ENCODE peak calls at places on chromosome 19, in nine cellular contexts. C is HCT116, A is A549, P is GM12878, S is skeletal muscle cell, Z is GM12865, N is fibroblast of pulmonary artery, K is lower leg skin, T is psoas muscle. O is an unnamed sample.

GRCh38 chr19:45451181-45451849 is 16.5 kb upstream of the FOSB start:
- DNase-seq in A (no peak), C (no peak), K (peak), P (no peak), Z (peak), T (peak), N (peak), S (no peak), O (peak)

GRCh38 chr19:55345818-55346724 is 6.4 kb downstream of the KMT5C start:
- DNase-seq in A (peak), T (peak), P (no peak), K (no peak), N (peak), C (no peak), Z (no peak), S (no peak), O (no peak)

GRCh38 chr19:7397687-7398086 is 49.0 kb downstream of the ARHGEF18 start:
- DNase-seq in C (no peak), P (no peak), S (peak), T (no peak), A (no peak), K (no peak), N (peak), Z (no peak), O (no peak)

GRCh38 chr19:56310462-56310861 is 4.2 kb downstream of the ZSCAN5A start:
- DNase-seq in P (no peak), A (no peak), K (no peak), T (no peak), Z (no peak), S (no peak), N (no peak), C (no peak), O (no peak)

GRCh38 chr19:17235618-17236413 is 9.8 kb downstream of the OCEL1 start:
- DNase-seq in S (no peak), K (no peak), A (peak), P (no peak), N (peak), Z (peak), C (no peak), T (peak), O (peak)

GRCh38 chr19:28686741-28687140 is 526.2 kb downstream of the UQCRFS1 start:
- DNase-seq in A (no peak), C (no peak), S (no peak), N (no peak), Z (no peak), P (no peak), K (no peak), T (no peak), O (no peak)

GRCh38 chr19:6063576-6063961 is 46.7 kb downstream of the RFX2 start:
- DNase-seq in T (no peak), K (peak), N (no peak), Z (no peak), C (no peak), P (no peak), A (no peak), S (no peak), O (no peak)

GRCh38 chr19:17125728-17126677 is 50.4 kb downstream of the MYO9B start:
- DNase-seq in A (no peak), Z (peak), C (no peak), S (no peak), N (peak), T (peak), P (peak), K (peak), O (peak)

GRCh38 chr19:41541990-41542584 is 33.9 kb upstream of the CEACAM21 start:
- DNase-seq in S (no peak), T (no peak), C (peak), Z (peak), P (no peak), K (peak), N (peak), A (peak), O (no peak)

GRCh38 chr19:41774515-41774980 is 19.2 kb downstream of the CEACAM6 start:
- DNase-seq in P (no peak), C (peak), K (no peak), Z (no peak), A (peak), N (no peak), T (no peak), S (no peak), O (no peak)

GRCh38 chr19:22784051-22784450 is at the start of gene ZNF99:
- DNase-seq in N (no peak), K (no peak), A (no peak), P (no peak), T (peak), S (no peak), C (no peak), Z (no peak), O (no peak)

GRCh38 chr19:16542894-16543498 is 759 bp upstream of the CHERP start:
- DNase-seq in Z (peak), S (no peak), C (no peak), P (no peak), T (no peak), A (no peak), N (peak), K (no peak), O (no peak)

GRCh38 chr19:16244091-16244490 is 46.4 kb downstream of the AP1M1 start:
- DNase-seq in S (peak), N (peak), T (no peak), A (no peak), K (no peak), Z (no peak), P (no peak), C (no peak), O (no peak)

GRCh38 chr19:37136118-37136517 is 36.4 kb downstream of the ZNF585A start:
- DNase-seq in C (no peak), S (no peak), K (no peak), P (no peak), A (no peak), N (no peak), T (no peak), Z (no peak), O (no peak)

GRCh38 chr19:6693056-6693471 is 23.1 kb upstream of the TNFSF14 start:
- DNase-seq in N (no peak), C (no peak), Z (no peak), K (no peak), P (no peak), A (peak), T (no peak), S (no peak), O (no peak)

GRCh38 chr19:19997656-19998268 is 41.5 kb downstream of the ZNF682 start:
- DNase-seq in A (no peak), N (no peak), K (no peak), C (no peak), S (no peak), T (no peak), Z (peak), P (no peak), O (no peak)

GRCh38 chr19:17097593-17098126 is 22.1 kb downstream of the MYO9B start:
- DNase-seq in C (no peak), K (no peak), S (no peak), Z (no peak), N (peak), T (no peak), P (no peak), A (peak), O (no peak)

GRCh38 chr19:19170053-19170945 is at the start of gene MEF2B:
- DNase-seq in C (no peak), Z (peak), S (no peak), P (no peak), K (peak), A (peak), T (peak), N (peak), O (no peak)

GRCh38 chr19:15631817-15632216 is 8.9 kb upstream of the CYP4F3 start:
- DNase-seq in N (no peak), A (no peak), S (no peak), T (no peak), Z (peak), C (no peak), P (peak), K (no peak), O (no peak)

GRCh38 chr19:6532244-6532999 is 1.6 kb downstream of the TNFSF9 start:
- DNase-seq in K (no peak), Z (peak), C (no peak), P (no peak), N (no peak), S (no peak), T (no peak), A (peak), O (no peak)

GRCh38 chr19:34409189-34410164 is 5.3 kb downstream of the PDCD2L start:
- DNase-seq in K (no peak), P (no peak), T (no peak), N (no peak), S (no peak), C (no peak), Z (peak), A (no peak), O (no peak)

GRCh38 chr19:22052644-22053013 is 345 bp downstream of the ZNF257 start:
- DNase-seq in S (no peak), C (no peak), P (no peak), K (no peak), Z (no peak), T (peak), N (peak), A (no peak), O (no peak)

GRCh38 chr19:51727349-51727880 is 3.6 kb upstream of the HAS1 start:
- DNase-seq in A (no peak), T (no peak), K (no peak), P (no peak), N (peak), C (no peak), S (peak), Z (no peak), O (no peak)

GRCh38 chr19:14177496-14178074 is 28.4 kb downstream of the ADGRL1 start:
- DNase-seq in C (no peak), Z (no peak), A (no peak), P (no peak), K (no peak), S (no peak), N (peak), T (no peak), O (no peak)

GRCh38 chr19:24140099-24140498 is 53.1 kb downstream of the ZNF254 start:
- DNase-seq in P (no peak), C (no peak), N (peak), A (peak), T (no peak), S (peak), Z (no peak), K (no peak), O (no peak)

GRCh38 chr19:6809262-6809661 is 36.8 kb downstream of the VAV1 start:
- DNase-seq in A (no peak), S (no peak), P (no peak), C (no peak), T (no peak), N (no peak), Z (no peak), K (no peak), O (no peak)

GRCh38 chr19:5452594-5453565 is 2.3 kb upstream of the ZNRF4 start:
- DNase-seq in C (peak), N (peak), K (no peak), Z (peak), P (no peak), T (no peak), A (peak), S (no peak), O (no peak)

GRCh38 chr19:3481241-3482090 is 1.1 kb upstream of the SMIM24 start:
- DNase-seq in S (no peak), K (no peak), T (no peak), N (no peak), P (no peak), Z (no peak), C (no peak), A (no peak), O (no peak)

GRCh38 chr19:3479819-3480215 is 508 bp downstream of the SMIM24 start:
- DNase-seq in A (peak), Z (peak), K (no peak), C (no peak), S (no peak), P (no peak), T (no peak), N (no peak), O (no peak)

GRCh38 chr19:3479177-3479818 is 1.0 kb downstream of the SMIM24 start:
- DNase-seq in P (no peak), N (no peak), S (no peak), A (peak), C (peak), T (no peak), K (no peak), Z (peak), O (no peak)

GRCh38 chr19:3478409-3479176 is 1.7 kb downstream of the SMIM24 start:
- DNase-seq in S (no peak), A (no peak), N (no peak), C (no peak), P (no peak), Z (no peak), T (no peak), K (no peak), O (no peak)

GRCh38 chr19:3480383-3481091 is at the start of gene SMIM24:
- DNase-seq in N (no peak), T (no peak), C (no peak), K (no peak), P (no peak), A (no peak), Z (no peak), S (no peak), O (no peak)
- H3K4me3 ChIP-seq in N (no peak), T (no peak), C (no peak), K (no peak), P (no peak), A (no peak), Z (no peak), S (no peak), O (no peak)

GRCh38 chr19:1849132-1849474 is 820 bp upstream of the REXO1 start:
- DNase-seq in S (no peak), T (no peak), A (no peak), K (no peak), Z (no peak), N (no peak), P (no peak), C (no peak), O (no peak)
- H3K4me3 ChIP-seq in S (no peak), T (no peak), A (no peak), K (no peak), Z (peak), N (no peak), P (no peak), C (peak), O (peak)

DNA sequence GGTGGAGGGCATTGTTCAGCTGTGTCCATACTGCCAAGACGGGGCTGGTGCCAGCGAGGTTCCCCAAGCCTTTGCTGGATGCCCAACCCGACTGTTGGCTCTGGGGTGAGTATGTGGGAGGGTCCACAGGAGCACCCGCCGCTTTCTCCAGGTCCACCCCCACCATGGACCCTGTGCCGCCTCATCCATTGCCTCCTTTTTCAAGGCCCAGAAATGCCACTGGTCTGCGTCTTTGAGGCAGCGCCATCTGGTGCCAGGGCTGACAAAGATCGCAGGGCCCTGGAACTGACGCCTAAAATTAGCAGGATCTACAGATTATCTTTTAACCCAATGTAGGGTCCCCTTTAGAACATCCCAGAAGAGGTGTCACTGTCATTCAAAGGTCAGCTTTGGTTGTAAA is 34.6 kb downstream of the NFIX start:
- DNase-seq in Z (peak), T (peak), C (no peak), N (no peak), P (no peak), K (no peak), S (no peak), A (no peak), O (no peak)
- H3K4me3 ChIP-seq in Z (no peak), T (peak), C (no peak), N (no peak), P (no peak), K (no peak), S (no peak), A (no peak), O (no peak)

GRCh38 chr19:918152-918437 is 962 bp downstream of the KISS1R start:
- DNase-seq in Z (no peak), C (no peak), N (no peak), T (no peak), P (no peak), K (no peak), A (no peak), S (no peak), O (no peak)
- H3K4me3 ChIP-seq in Z (no peak), C (peak), N (no peak), T (no peak), P (peak), K (no peak), A (peak), S (no peak), O (peak)

GRCh38 chr19:10419646-10420443 is 493 bp upstream of the PDE4A start:
- DNase-seq in C (peak), N (peak), A (peak), S (no peak), K (peak), P (no peak), T (peak), Z (peak), O (no peak)

GRCh38 chr19:10420444-10421239 is at the start of gene PDE4A:
- DNase-seq in T (peak), N (peak), A (peak), P (no peak), S (no peak), C (no peak), Z (peak), K (peak), O (no peak)

GRCh38 chr19:10421981-10422461 is 1.7 kb downstream of the PDE4A start:
- DNase-seq in T (no peak), K (no peak), N (no peak), P (no peak), C (no peak), Z (no peak), S (no peak), A (no peak), O (no peak)

GRCh38 chr19:10422846-10423245 is 2.5 kb downstream of the PDE4A start:
- DNase-seq in P (no peak), C (no peak), Z (no peak), A (no peak), N (no peak), K (no peak), S (no peak), T (no peak), O (no peak)

DNA sequence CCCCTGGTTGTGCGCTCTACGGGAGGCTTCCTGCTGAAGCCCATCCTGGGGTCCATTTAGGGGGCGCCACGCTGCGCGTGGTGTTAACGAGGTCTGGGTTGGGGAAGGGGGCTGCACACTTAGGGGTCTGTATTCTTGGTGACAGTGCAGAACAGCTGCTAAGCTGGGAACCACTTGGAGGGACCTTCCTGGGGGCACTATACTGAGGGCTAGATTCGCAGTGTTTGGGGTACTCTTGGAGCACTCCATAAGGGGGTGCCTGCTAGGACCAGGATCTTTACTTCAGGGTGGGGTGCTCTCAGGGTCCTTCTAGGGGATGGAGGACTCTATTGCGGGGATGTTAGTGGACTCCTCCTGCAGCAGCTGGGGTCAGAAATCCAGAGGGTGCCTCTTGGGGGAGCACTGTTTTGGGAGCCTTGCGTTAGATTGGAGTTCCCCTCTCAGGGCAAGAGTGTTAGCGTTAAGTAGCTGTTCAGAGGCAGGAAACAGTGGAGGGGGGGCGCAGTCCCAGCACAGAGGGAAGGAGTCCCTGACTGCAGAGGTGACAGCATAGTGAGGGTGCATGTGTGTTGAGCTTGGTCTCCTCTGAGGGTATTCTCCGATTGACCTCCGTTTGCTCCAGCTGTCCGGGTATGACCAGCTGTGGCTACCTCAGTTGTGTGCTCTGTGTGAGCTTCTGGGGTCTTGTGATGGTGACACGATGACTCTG is 1.1 kb downstream of the PDE4A start:
- DNase-seq in T (no peak), N (no peak), A (no peak), S (no peak), C (no peak), K (no peak), Z (no peak), P (no peak), O (no peak)
- H3K4me3 ChIP-seq in T (no peak), N (no peak), A (peak), S (peak), C (peak), K (no peak), Z (peak), P (peak), O (peak)

GRCh38 chr19:47485210-47485609 is 1.2 kb upstream of the KPTN start:
- DNase-seq in Z (peak), A (no peak), S (no peak), P (no peak), K (no peak), C (no peak), T (peak), N (no peak), O (no peak)
- H3K4me3 ChIP-seq in Z (peak), A (no peak), S (no peak), P (peak), K (no peak), C (peak), T (peak), N (no peak), O (peak)

O was measured in GM12864.